ENCODE peak calls at places on chromosomes 13 and 19, in four cellular contexts. Y, V, A and L are unnamed samples.

GRCh38 chr19:35714601-35715354 is 3.0 kb upstream of the KMT2B start:
- DNase-seq in Y (peak; percentile 61), V (no peak), A (peak; percentile 33), L (no peak)

GRCh38 chr13:44903596-44903995 is 85.7 kb downstream of the NUFIP1 start:
- DNase-seq in Y (no peak), V (no peak), A (no peak), L (peak; percentile 84)

GRCh38 chr19:43574424-43575155 is 737 bp downstream of the XRCC1 start:
- DNase-seq in Y (no peak), V (no peak), A (no peak), L (peak; percentile 35)

GRCh38 chr19:44635581-44636438 is 7.9 kb upstream of the PVR start:
- DNase-seq in Y (no peak), V (no peak), A (no peak), L (peak; percentile 63)

GRCh38 chr19:2476451-2477140 is 669 bp downstream of the GADD45B start:
- DNase-seq in Y (no peak), V (peak; percentile 41), A (no peak), L (peak; percentile 74)

GRCh38 chr13:28820099-28821051 is at the start of gene MTUS2:
- DNase-seq in Y (no peak), V (no peak), A (no peak), L (no peak)

GRCh38 chr13:76330756-76331155 is 555.4 kb downstream of the KCTD12 start:
- DNase-seq in Y (no peak), V (no peak), A (no peak), L (no peak)

GRCh38 chr13:72726721-72727416 is 560 bp downstream of the MZT1 start:
- DNase-seq in Y (peak; percentile 7), V (peak; percentile 52), A (peak; percentile 36), L (no peak)

GRCh38 chr13:87274209-87274819 is 396.9 kb upstream of the SLITRK5 start:
- DNase-seq in Y (no peak), V (peak; percentile 3), A (peak; percentile 43), L (peak; percentile 47)

GRCh38 chr13:81304121-81304659 is 963.3 kb upstream of the SPRY2 start:
- DNase-seq in Y (no peak), V (no peak), A (no peak), L (no peak)

GRCh38 chr13:46388846-46389245 is 1.8 kb upstream of the RUBCNL start:
- DNase-seq in Y (no peak), V (no peak), A (no peak), L (no peak)

GRCh38 chr13:84672616-84673015 is 790.3 kb upstream of the SLITRK1 start:
- DNase-seq in Y (no peak), V (no peak), A (no peak), L (no peak)

GRCh38 chr13:30453727-30454126 is 12.0 kb downstream of the HMGB1 start:
- DNase-seq in Y (no peak), V (no peak), A (no peak), L (peak; percentile 37)

GRCh38 chr13:48402325-48402962 is 10.5 kb downstream of the LPAR6 start:
- DNase-seq in Y (no peak), V (no peak), A (no peak), L (no peak)

GRCh38 chr13:34161829-34162544 is 344.0 kb downstream of the RFC3 start:
- DNase-seq in Y (peak; percentile 18), V (no peak), A (peak; percentile 25), L (peak; percentile 80)

GRCh38 chr19:29662278-29662603 is 3.0 kb upstream of the PLEKHF1 start:
- DNase-seq in Y (no peak), V (no peak), A (no peak), L (no peak)

GRCh38 chr19:29662604-29663404 is 2.5 kb upstream of the PLEKHF1 start:
- DNase-seq in Y (no peak), V (peak; percentile 47), A (no peak), L (peak; percentile 94)

GRCh38 chr19:29658221-29658991 is 6.9 kb upstream of the PLEKHF1 start:
- DNase-seq in Y (no peak), V (no peak), A (no peak), L (peak; percentile 38)

GRCh38 chr19:29663861-29664752 is 1.2 kb upstream of the PLEKHF1 start:
- DNase-seq in Y (no peak), V (peak; percentile 10), A (no peak), L (peak; percentile 33)

GRCh38 chr19:29660835-29661234 is 4.4 kb upstream of the PLEKHF1 start:
- DNase-seq in Y (no peak), V (peak; percentile 53), A (no peak), L (no peak)
- TF ChIP-seq MAZ in Y (no peak), V (no peak), A (no peak), L (no peak)

GRCh38 chr19:33865306-33865705 is 68.6 kb downstream of the KCTD15 start:
- DNase-seq in Y (no peak), V (no peak), A (no peak), L (no peak)

GRCh38 chr19:33871605-33872004 is 74.9 kb downstream of the KCTD15 start:
- DNase-seq in Y (no peak), V (no peak), A (no peak), L (no peak)

GRCh38 chr19:33868821-33869412 is 72.2 kb downstream of the KCTD15 start:
- DNase-seq in Y (no peak), V (no peak), A (no peak), L (no peak)

GRCh38 chr19:33866696-33867095 is 70.0 kb downstream of the KCTD15 start:
- DNase-seq in Y (no peak), V (no peak), A (no peak), L (no peak)

DNA sequence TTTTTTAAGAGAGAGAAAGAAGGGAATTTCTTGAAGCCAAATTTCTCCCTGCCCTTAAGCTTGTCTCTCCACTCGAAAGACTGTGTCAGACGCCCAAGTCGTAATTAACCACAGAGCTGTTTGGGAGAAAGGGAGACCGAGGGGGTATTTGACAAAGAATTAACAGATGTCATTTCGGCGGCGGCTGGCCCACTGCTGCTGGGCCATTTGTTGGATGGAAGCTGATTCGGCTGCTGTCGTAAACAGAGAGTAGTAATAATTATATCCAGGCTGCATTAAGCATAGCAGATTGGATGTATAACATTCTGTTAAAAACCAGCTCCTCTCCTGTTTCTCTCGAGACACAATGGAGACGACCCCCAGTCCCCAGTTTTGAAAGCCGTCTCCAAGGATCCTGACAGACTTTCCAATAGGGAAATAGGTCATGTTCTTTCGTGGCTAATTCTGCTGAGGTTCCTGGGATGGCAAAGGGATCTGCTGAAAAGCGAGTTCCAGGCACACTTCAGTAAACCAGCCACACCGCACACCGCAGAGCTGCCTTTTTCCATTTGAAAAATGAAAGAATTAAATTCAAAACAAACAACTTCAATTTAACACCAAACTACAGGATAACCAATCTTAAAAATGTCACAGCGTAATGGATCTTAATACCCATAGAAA is 71.5 kb downstream of the KCTD15 start:
- DNase-seq in Y (no peak), V (no peak), A (no peak), L (no peak)
- H3K27ac ChIP-seq in Y (no peak overlapping the region), V (no peak overlapping the region), A (no peak overlapping the region), L (no peak overlapping the region)

DNA sequence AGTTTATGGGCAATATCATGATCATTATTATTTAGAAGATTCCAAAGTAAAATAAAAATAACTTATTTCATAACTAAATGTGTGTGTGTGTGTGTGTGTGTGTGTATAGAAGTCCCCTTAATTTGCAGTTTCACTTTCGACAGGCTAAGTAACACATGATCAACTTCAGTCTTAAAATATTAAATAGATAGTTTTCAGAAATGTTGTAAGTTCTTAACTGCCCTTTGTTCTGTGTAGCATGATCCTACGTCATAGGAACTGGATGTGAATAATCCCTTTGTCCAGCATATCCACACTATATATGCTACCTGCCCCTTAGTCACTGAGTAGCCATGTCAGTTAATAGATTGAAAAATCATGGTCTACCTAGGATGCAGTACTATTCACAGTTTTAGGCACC is 1863.5 kb upstream of the PCDH20 start:
- DNase-seq in Y (no peak), V (no peak), A (no peak), L (no peak)
- TF ChIP-seq MAZ in Y (no peak), V (no peak), A (no peak), L (no peak)

GRCh38 chr19:10782795-10783194 is 53.2 kb downstream of the TMED1 start:
- DNase-seq in Y (no peak), V (no peak), A (no peak), L (no peak)

GRCh38 chr19:10780368-10780767 is 55.6 kb downstream of the TMED1 start:
- DNase-seq in Y (no peak), V (no peak), A (no peak), L (peak; percentile 54)

GRCh38 chr19:10774893-10775292 is 57.0 kb downstream of the DNM2 start:
- DNase-seq in Y (no peak), V (no peak), A (no peak), L (no peak)

GRCh38 chr19:10773969-10774368 is 56.1 kb downstream of the DNM2 start:
- DNase-seq in Y (no peak), V (no peak), A (no peak), L (no peak)

DNA sequence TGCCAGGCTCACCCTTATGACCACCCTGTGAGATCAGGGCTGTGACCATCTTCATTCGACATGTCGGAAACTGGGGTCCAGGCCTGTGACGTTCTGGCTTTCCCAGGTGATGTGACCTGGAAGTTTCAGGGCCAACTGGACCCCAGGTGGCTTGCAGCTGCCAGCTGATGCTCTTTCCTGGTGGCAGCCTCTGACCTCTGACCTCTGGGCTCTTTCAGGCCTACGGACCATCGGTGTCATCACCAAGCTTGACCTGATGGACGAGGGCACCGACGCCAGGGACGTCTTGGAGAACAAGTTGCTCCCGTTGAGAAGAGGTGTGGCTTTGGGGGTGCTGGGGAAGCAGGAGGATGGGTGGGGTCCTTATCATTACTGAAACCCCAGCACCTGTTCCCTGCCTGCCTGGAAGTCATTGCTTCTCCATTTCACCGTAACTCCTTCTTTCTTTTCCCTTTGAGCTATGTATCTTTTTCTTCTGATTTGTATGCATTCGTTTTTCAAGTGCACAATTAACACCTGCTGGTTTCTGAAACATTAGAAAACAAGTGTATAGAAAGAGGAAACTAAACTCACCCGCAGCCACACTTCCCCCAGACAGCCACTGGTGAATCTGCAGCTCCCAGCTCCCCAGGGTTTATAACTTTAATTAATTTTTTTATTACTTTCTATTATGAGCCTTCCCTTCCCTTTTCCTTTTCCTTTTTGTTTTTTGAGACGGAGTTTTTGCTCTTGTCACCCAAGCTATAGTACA is 58.9 kb downstream of the TMED1 start:
- DNase-seq in Y (no peak), V (no peak), A (no peak), L (no peak)
- H3K27ac ChIP-seq in Y (no peak overlapping the region), V (no peak overlapping the region), A (no peak overlapping the region), L (no peak overlapping the region)

GRCh38 chr13:104357174-104357573 is 1291.0 kb upstream of the SLC10A2 start:
- DNase-seq in Y (no peak), V (no peak), A (no peak), L (no peak)
- TF ChIP-seq MAZ in Y (no peak), V (no peak), A (no peak), L (no peak)

DNA sequence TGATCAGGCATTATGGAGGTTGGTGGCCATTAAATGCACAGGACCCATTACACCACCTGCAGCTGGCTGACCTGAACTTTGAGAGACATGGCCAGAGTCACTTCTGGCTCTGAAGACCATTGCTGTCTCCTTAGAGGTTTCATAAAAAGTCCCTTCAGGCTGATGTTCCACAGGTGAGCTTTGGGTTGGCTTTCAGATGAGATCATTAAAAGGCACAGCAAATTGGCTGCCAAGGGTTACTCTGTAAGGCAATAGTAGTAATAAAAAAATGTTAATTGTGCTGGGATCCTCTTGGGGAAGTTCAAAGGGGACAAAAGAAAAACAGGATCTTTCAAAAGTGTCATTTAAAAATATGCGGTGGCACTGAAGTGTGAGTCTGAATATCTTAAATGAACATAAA is 4.2 kb downstream of the OLFM4 start:
- DNase-seq in Y (no peak), V (no peak), A (no peak), L (no peak)
- H3K27ac ChIP-seq in Y (no peak overlapping the region), V (no peak overlapping the region), A (no peak overlapping the region), L (no peak overlapping the region)

GRCh38 chr13:22168437-22168836 is 497.6 kb downstream of the FGF9 start:
- DNase-seq in Y (no peak), V (no peak), A (no peak), L (no peak)
- TF ChIP-seq MAZ in Y (no peak), V (no peak), A (no peak), L (no peak)